ENCODE peak calls at places on chromosomes 7 and 10, in ten cellular contexts. D is IMR-90, P is endodermal cell, C is fibroblast of lung, U is A549, L is endothelial cell of umbilical vein, O is esophagus squamous epithelium, G is tibial artery, F is body of pancreas, H is OCI-LY7. J is an unnamed sample.

GRCh38 chr10:15678851-15679250 is 40.9 kb downstream of the ITGA8 start:
- DNase-seq in D (no peak), P (no peak), C (no peak), U (no peak), L (peak), O (no peak), G (no peak), F (no peak), H (no peak), J (no peak)

GRCh38 chr7:117907058-117907633 is 33.9 kb upstream of the CTTNBP2 start:
- DNase-seq in D (no peak), P (no peak), C (no peak), U (no peak), L (no peak), O (no peak), G (no peak), F (no peak), H (no peak), J (no peak)

GRCh38 chr10:2230478-2230877 is 493.2 kb upstream of the ADARB2 start:
- DNase-seq in D (no peak), P (no peak), C (no peak), U (no peak), L (no peak), O (no peak), G (no peak), F (no peak), H (no peak), J (no peak)

GRCh38 chr7:73786588-73786987 is 16.5 kb upstream of the CLDN3 start:
- DNase-seq in D (no peak), P (no peak), C (no peak), U (no peak), L (no peak), O (no peak), G (peak), F (no peak), H (no peak), J (no peak)

GRCh38 chr10:131277969-131278368 is 33.6 kb downstream of the TCERG1L start:
- DNase-seq in D (no peak), P (no peak), C (no peak), U (no peak), L (no peak), O (no peak), G (no peak), F (no peak), H (no peak), J (no peak)

GRCh38 chr7:98250789-98251188 is 1.2 kb downstream of the TECPR1 start:
- DNase-seq in D (no peak), P (no peak), C (no peak), U (no peak), L (peak), O (no peak), G (no peak), F (no peak), H (peak), J (no peak)

GRCh38 chr10:132065491-132066105 is at the start of gene JAKMIP3:
- DNase-seq in D (peak), P (peak), C (peak), U (peak), L (peak), O (no peak), G (peak), F (peak), H (no peak), J (peak)

GRCh38 chr10:103612462-103613365 is 119.2 kb downstream of the NEURL1 start:
- DNase-seq in D (peak), P (no peak), C (peak), U (no peak), L (no peak), O (no peak), G (no peak), F (no peak), H (no peak), J (peak)

GRCh38 chr7:88432321-88432720 is 125.6 kb upstream of the STEAP4 start:
- DNase-seq in D (no peak), P (no peak), C (no peak), U (no peak), L (no peak), O (no peak), G (no peak), F (no peak), H (no peak), J (no peak)

GRCh38 chr10:17816208-17816607 is 7.1 kb downstream of the MRC1 start:
- DNase-seq in D (no peak), P (no peak), C (no peak), U (no peak), L (no peak), O (no peak), G (no peak), F (no peak), H (no peak), J (no peak)

GRCh38 chr7:128767475-128768110 is 8.0 kb downstream of the OPN1SW start:
- DNase-seq in D (no peak), P (no peak), C (no peak), U (no peak), L (no peak), O (no peak), G (no peak), F (no peak), H (no peak), J (no peak)

GRCh38 chr7:149637911-149638565 is 135.3 kb downstream of the ZNF467 start:
- DNase-seq in D (no peak), P (no peak), C (no peak), U (no peak), L (no peak), O (no peak), G (no peak), F (no peak), H (no peak), J (no peak)

GRCh38 chr10:25758511-25758910 is 175.5 kb upstream of the MYO3A start:
- DNase-seq in D (no peak), P (no peak), C (no peak), U (no peak), L (no peak), O (no peak), G (no peak), F (no peak), H (no peak), J (no peak)

GRCh38 chr10:3761111-3761686 is 23.8 kb downstream of the KLF6 start:
- DNase-seq in D (peak), P (peak), C (no peak), U (no peak), L (no peak), O (no peak), G (no peak), F (no peak), H (peak), J (no peak)

GRCh38 chr7:130921391-130922180 is 187.6 kb upstream of the KLF14 start:
- DNase-seq in D (peak), P (no peak), C (peak), U (no peak), L (peak), O (no peak), G (peak), F (peak), H (no peak), J (peak)

GRCh38 chr10:132292972-132293415 is 14.8 kb downstream of the STK32C start:
- DNase-seq in D (no peak), P (no peak), C (no peak), U (no peak), L (no peak), O (no peak), G (peak), F (no peak), H (no peak), J (no peak)

GRCh38 chr10:71727429-71728217 is 8.0 kb upstream of the C10orf105 start:
- DNase-seq in D (no peak), P (no peak), C (peak), U (no peak), L (no peak), O (peak), G (no peak), F (peak), H (peak), J (no peak)

GRCh38 chr10:24370877-24371276 is 161.9 kb downstream of the KIAA1217 start:
- DNase-seq in D (no peak), P (no peak), C (no peak), U (no peak), L (no peak), O (no peak), G (no peak), F (no peak), H (no peak), J (no peak)

GRCh38 chr7:108973075-108973474 is 403.4 kb downstream of the DNAJB9 start:
- DNase-seq in D (no peak), P (no peak), C (no peak), U (no peak), L (no peak), O (no peak), G (no peak), F (no peak), H (no peak), J (no peak)

GRCh38 chr10:2990764-2991163 is 76.6 kb upstream of the PFKP start:
- DNase-seq in D (no peak), P (peak), C (no peak), U (no peak), L (no peak), O (no peak), G (no peak), F (no peak), H (no peak), J (no peak)

GRCh38 chr10:30999084-30999712 is 32.5 kb downstream of the ZNF438 start:
- DNase-seq in D (peak), P (no peak), C (peak), U (no peak), L (peak), O (no peak), G (no peak), F (no peak), H (no peak), J (peak)

GRCh38 chr7:90455163-90456030 is 14.0 kb upstream of the PTTG1IP2 start:
- DNase-seq in D (peak), P (no peak), C (peak), U (peak), L (peak), O (no peak), G (no peak), F (no peak), H (peak), J (peak)

GRCh38 chr10:120336910-120337540 is 120.0 kb upstream of the PLPP4 start:
- DNase-seq in D (peak), P (peak), C (peak), U (peak), L (peak), O (no peak), G (no peak), F (peak), H (peak), J (peak)

GRCh38 chr10:49594594-49594993 is 15.5 kb upstream of the SLC18A3 start:
- DNase-seq in D (peak), P (peak), C (peak), U (peak), L (peak), O (no peak), G (no peak), F (peak), H (peak), J (peak)

GRCh38 chr7:79893991-79894390 is 240.6 kb upstream of the GNAI1 start:
- DNase-seq in D (peak), P (no peak), C (peak), U (no peak), L (no peak), O (no peak), G (no peak), F (no peak), H (no peak), J (no peak)

GRCh38 chr7:133789951-133790350 is 337.2 kb upstream of the LRGUK start:
- DNase-seq in D (peak), P (no peak), C (peak), U (no peak), L (no peak), O (no peak), G (no peak), F (no peak), H (no peak), J (no peak)

GRCh38 chr7:5462216-5462615 is 38.6 kb upstream of the TNRC18 start:
- DNase-seq in D (no peak), P (no peak), C (no peak), U (no peak), L (no peak), O (no peak), G (no peak), F (no peak), H (no peak), J (no peak)

GRCh38 chr10:5534880-5535856 is 10.4 kb downstream of the CALML3 start:
- DNase-seq in D (peak), P (peak), C (peak), U (no peak), L (no peak), O (no peak), G (peak), F (peak), H (no peak), J (no peak)

GRCh38 chr7:25026156-25026555 is 46.2 kb upstream of the OSBPL3 start:
- DNase-seq in D (no peak), P (peak), C (no peak), U (no peak), L (no peak), O (no peak), G (no peak), F (no peak), H (no peak), J (no peak)

GRCh38 chr7:117087639-117088396 is 134.5 kb downstream of the ST7 start:
- DNase-seq in D (no peak), P (no peak), C (no peak), U (no peak), L (no peak), O (no peak), G (no peak), F (no peak), H (no peak), J (no peak)

GRCh38 chr7:39271386-39271785 is 293.7 kb downstream of the POU6F2 start:
- DNase-seq in D (no peak), P (peak), C (no peak), U (no peak), L (no peak), O (no peak), G (peak), F (peak), H (no peak), J (peak)

GRCh38 chr7:8423057-8423456 is 10.4 kb upstream of the NXPH1 start:
- DNase-seq in D (no peak), P (no peak), C (no peak), U (no peak), L (no peak), O (no peak), G (no peak), F (no peak), H (no peak), J (no peak)

GRCh38 chr10:103839867-103840746 is 15.3 kb downstream of the SH3PXD2A start:
- DNase-seq in D (no peak), P (peak), C (no peak), U (no peak), L (no peak), O (no peak), G (peak), F (peak), H (no peak), J (no peak)

GRCh38 chr10:73076361-73077183 is 20.1 kb downstream of the P4HA1 start:
- DNase-seq in D (peak), P (no peak), C (peak), U (no peak), L (peak), O (no peak), G (peak), F (peak), H (peak), J (peak)

GRCh38 chr10:78471723-78472541 is 438.3 kb downstream of the RPS24 start:
- DNase-seq in D (no peak), P (no peak), C (no peak), U (no peak), L (no peak), O (no peak), G (no peak), F (no peak), H (no peak), J (no peak)
- H3K27ac ChIP-seq in D (no peak), P (peak), C (no peak), U (no peak), L (no peak), O (no peak), G (no peak), F (no peak), H (no peak), J (no peak)

DNA sequence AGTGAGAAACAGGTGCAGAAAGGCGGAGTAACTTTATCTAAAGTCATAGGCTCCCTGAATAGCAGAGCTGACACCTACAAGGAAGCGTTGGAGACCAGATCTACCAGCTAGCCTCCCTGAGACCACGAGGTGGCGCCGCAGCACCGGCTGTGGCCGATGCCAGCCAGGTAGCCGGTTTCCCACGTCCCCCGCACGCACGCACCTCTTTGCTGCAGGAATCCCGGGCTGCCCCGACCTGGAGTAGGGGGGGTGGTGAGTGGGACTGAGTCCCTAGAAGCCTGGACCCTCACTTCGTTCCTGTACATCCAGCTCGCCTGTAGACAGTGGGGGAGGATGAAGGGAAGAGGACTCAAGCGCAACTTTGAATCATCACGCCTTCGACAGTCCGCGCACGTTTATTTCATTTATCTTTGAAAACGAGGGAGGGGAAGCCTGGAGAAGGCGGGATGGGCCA is 3.7 kb downstream of the ELOVL3 start:
- DNase-seq in D (peak), P (peak), C (peak), U (peak), L (peak), O (no peak), G (peak), F (peak), H (peak), J (peak)
- H3K4me3 ChIP-seq in D (peak), P (peak), C (no peak), U (peak), L (no peak), O (peak), G (peak), F (no peak), H (no peak), J (peak)

GRCh38 chr10:12401466-12401865 is 52.1 kb downstream of the CAMK1D start:
- DNase-seq in D (no peak), P (no peak), C (no peak), U (no peak), L (no peak), O (no peak), G (no peak), F (no peak), H (no peak), J (no peak)
- H3K27ac ChIP-seq in D (no peak), P (no peak), C (no peak), U (peak), L (no peak), O (no peak), G (no peak), F (no peak), H (no peak), J (peak)

GRCh38 chr7:1412322-1413261 is 46.7 kb downstream of the MICALL2 start:
- DNase-seq in D (peak), P (peak), C (peak), U (peak), L (peak), O (no peak), G (peak), F (peak), H (peak), J (peak)
- H3K4me3 ChIP-seq in D (no peak), P (no peak), C (no peak), U (peak), L (no peak), O (peak), G (no peak), F (no peak), H (peak), J (no peak)

GRCh38 chr10:92894081-92894480 is 45.8 kb downstream of the EXOC6 start:
- DNase-seq in D (no peak), P (no peak), C (no peak), U (no peak), L (no peak), O (no peak), G (no peak), F (no peak), H (no peak), J (no peak)
- H3K27ac ChIP-seq in D (no peak), P (no peak), C (no peak), U (no peak), L (no peak), O (no peak), G (no peak), F (no peak), H (no peak), J (no peak)

GRCh38 chr10:112951349-112952281 is 1.6 kb downstream of the TCF7L2 start:
- DNase-seq in D (peak), P (peak), C (peak), U (peak), L (peak), O (no peak), G (peak), F (peak), H (peak), J (peak)

GRCh38 chr10:112953760-112954159 is 3.7 kb downstream of the TCF7L2 start:
- DNase-seq in D (peak), P (no peak), C (peak), U (no peak), L (peak), O (no peak), G (peak), F (no peak), H (no peak), J (peak)

GRCh38 chr10:112952282-112952991 is 2.4 kb downstream of the TCF7L2 start:
- DNase-seq in D (peak), P (peak), C (no peak), U (no peak), L (no peak), O (no peak), G (peak), F (peak), H (no peak), J (no peak)

GRCh38 chr10:112954974-112955735 is 5.1 kb downstream of the TCF7L2 start:
- DNase-seq in D (no peak), P (peak), C (no peak), U (no peak), L (peak), O (no peak), G (peak), F (no peak), H (no peak), J (no peak)

GRCh38 chr10:112953075-112953501 is 3.0 kb downstream of the TCF7L2 start:
- DNase-seq in D (peak), P (peak), C (no peak), U (no peak), L (peak), O (no peak), G (peak), F (peak), H (no peak), J (no peak)
- H3K4me3 ChIP-seq in D (peak), P (peak), C (peak), U (peak), L (peak), O (peak), G (peak), F (peak), H (no peak), J (peak)

GRCh38 chr7:77352688-77353406 is 63.3 kb downstream of the GSAP start:
- DNase-seq in D (peak), P (no peak), C (no peak), U (no peak), L (no peak), O (no peak), G (no peak), F (no peak), H (no peak), J (no peak)

GRCh38 chr7:77351539-77352004 is 64.6 kb downstream of the GSAP start:
- DNase-seq in D (no peak), P (peak), C (no peak), U (no peak), L (peak), O (no peak), G (no peak), F (no peak), H (peak), J (no peak)

GRCh38 chr7:77346441-77346840 is 69.7 kb downstream of the GSAP start:
- DNase-seq in D (no peak), P (no peak), C (no peak), U (no peak), L (no peak), O (no peak), G (no peak), F (no peak), H (no peak), J (no peak)

GRCh38 chr7:77348371-77348813 is 67.8 kb downstream of the GSAP start:
- DNase-seq in D (peak), P (peak), C (peak), U (no peak), L (peak), O (no peak), G (no peak), F (peak), H (no peak), J (peak)

DNA sequence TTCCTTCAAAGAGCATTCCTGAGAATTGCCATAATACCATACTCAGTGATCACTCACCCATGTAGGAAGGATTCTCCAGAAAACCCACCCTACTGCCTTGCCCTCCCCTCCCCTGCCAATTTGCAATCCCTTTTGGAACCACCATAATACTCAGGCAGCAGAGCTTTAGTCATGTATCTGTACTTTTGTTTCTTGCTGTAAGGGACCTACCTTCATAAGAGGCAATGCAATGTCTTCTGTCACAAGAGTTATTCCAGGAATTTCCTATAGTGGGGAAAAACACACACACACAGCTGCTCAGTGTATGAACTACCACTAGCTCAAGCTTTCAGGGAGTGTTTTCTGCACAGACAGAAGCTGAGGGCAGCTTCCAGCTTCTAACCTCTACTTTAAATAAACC is 67.0 kb downstream of the GSAP start:
- DNase-seq in D (peak), P (no peak), C (no peak), U (no peak), L (peak), O (no peak), G (no peak), F (no peak), H (no peak), J (no peak)
- H3K27ac ChIP-seq in D (no peak), P (no peak), C (no peak), U (no peak), L (no peak), O (no peak), G (no peak), F (peak), H (no peak), J (no peak)

GRCh38 chr7:120733143-120733542 is 124.8 kb downstream of the TSPAN12 start:
- DNase-seq in D (peak), P (no peak), C (peak), U (peak), L (peak), O (no peak), G (no peak), F (no peak), H (no peak), J (peak)
- H3K4me3 ChIP-seq in D (no peak), P (no peak), C (no peak), U (no peak), L (no peak), O (no peak), G (no peak), F (no peak), H (no peak), J (no peak)